ENCODE peak calls at places on chromosomes 3 and 15, in five cellular contexts. One of them, this sample, is unnamed.

GRCh38 chr3:110384601-110385000 is 687.0 kb upstream of the NECTIN3 start:
- DNase-seq in A549: no peak
- DNase-seq in tibial nerve: no peak
- DNase-seq in H1: no peak
- DNase-seq in sigmoid colon: no peak
- DNase-seq in this sample: no peak

GRCh38 chr15:25177955-25178801 is 223.4 kb downstream of the SNRPN start:
- DNase-seq in tibial nerve: peak; percentile 2
- DNase-seq in H1: peak; percentile 16
- DNase-seq in A549: no peak
- DNase-seq in sigmoid colon: peak; percentile 45
- DNase-seq in this sample: peak; percentile 2

GRCh38 chr3:114418724-114419543 is 125.1 kb downstream of the TIGIT start:
- DNase-seq in A549: peak; percentile 33
- DNase-seq in H1: no peak
- DNase-seq in tibial nerve: peak; percentile 39
- DNase-seq in sigmoid colon: no peak
- DNase-seq in this sample: no peak

GRCh38 chr15:55775316-55775715 is 32.4 kb upstream of the PRTG start:
- DNase-seq in tibial nerve: no peak
- DNase-seq in sigmoid colon: no peak
- DNase-seq in H1: no peak
- DNase-seq in A549: no peak
- DNase-seq in this sample: no peak

GRCh38 chr15:29457729-29458128 is 188.1 kb upstream of the NSMCE3 start:
- DNase-seq in tibial nerve: no peak
- DNase-seq in H1: no peak
- DNase-seq in sigmoid colon: no peak
- DNase-seq in A549: no peak
- DNase-seq in this sample: no peak

GRCh38 chr15:62477929-62478328 is 312.8 kb upstream of the C2CD4B start:
- DNase-seq in tibial nerve: no peak
- DNase-seq in sigmoid colon: no peak
- DNase-seq in H1: no peak
- DNase-seq in A549: no peak
- DNase-seq in this sample: no peak

GRCh38 chr3:27641888-27642601 is 80.1 kb downstream of the EOMES start:
- DNase-seq in tibial nerve: no peak
- DNase-seq in A549: no peak
- DNase-seq in sigmoid colon: no peak
- DNase-seq in H1: no peak
- DNase-seq in this sample: no peak

GRCh38 chr3:127831723-127832172 is 9.4 kb upstream of the MGLL start:
- DNase-seq in A549: no peak
- DNase-seq in sigmoid colon: no peak
- DNase-seq in tibial nerve: no peak
- DNase-seq in H1: peak; percentile 82
- DNase-seq in this sample: peak; percentile 74

GRCh38 chr3:180282386-180282785 is 245.6 kb upstream of the PEX5L start:
- DNase-seq in A549: no peak
- DNase-seq in tibial nerve: no peak
- DNase-seq in sigmoid colon: no peak
- DNase-seq in H1: no peak
- DNase-seq in this sample: no peak

GRCh38 chr3:12246758-12247157 is 42.1 kb upstream of the PPARG start:
- DNase-seq in sigmoid colon: no peak
- DNase-seq in A549: no peak
- DNase-seq in tibial nerve: no peak
- DNase-seq in H1: no peak
- DNase-seq in this sample: no peak

GRCh38 chr3:165939141-165939540 is 101.9 kb upstream of the BCHE start:
- DNase-seq in H1: no peak
- DNase-seq in tibial nerve: no peak
- DNase-seq in sigmoid colon: no peak
- DNase-seq in A549: no peak
- DNase-seq in this sample: no peak

GRCh38 chr3:20060924-20061323 is 20.7 kb downstream of the KAT2B start:
- DNase-seq in tibial nerve: no peak
- DNase-seq in H1: no peak
- DNase-seq in A549: no peak
- DNase-seq in sigmoid colon: no peak
- DNase-seq in this sample: no peak

GRCh38 chr3:196969001-196969659 is 497 bp upstream of the PIGZ start:
- DNase-seq in A549: no peak
- DNase-seq in sigmoid colon: no peak
- DNase-seq in tibial nerve: no peak
- DNase-seq in H1: no peak
- DNase-seq in this sample: peak; percentile 43

GRCh38 chr15:77944002-77944867 is 133.3 kb downstream of the TBC1D2B start:
- DNase-seq in tibial nerve: peak; percentile 80
- DNase-seq in A549: no peak
- DNase-seq in sigmoid colon: peak; percentile 93
- DNase-seq in H1: peak; percentile 81
- DNase-seq in this sample: peak; percentile 88

GRCh38 chr3:11228041-11228440 is 44.2 kb upstream of the ATG7 start:
- DNase-seq in tibial nerve: no peak
- DNase-seq in sigmoid colon: no peak
- DNase-seq in A549: no peak
- DNase-seq in H1: no peak
- DNase-seq in this sample: no peak

GRCh38 chr3:36525115-36525711 is 144.9 kb downstream of the STAC start:
- DNase-seq in tibial nerve: no peak
- DNase-seq in sigmoid colon: no peak
- DNase-seq in A549: peak; percentile 12
- DNase-seq in H1: no peak
- DNase-seq in this sample: no peak

GRCh38 chr15:70016511-70016994 is 81.2 kb downstream of the TLE3 start:
- DNase-seq in sigmoid colon: no peak
- DNase-seq in A549: no peak
- DNase-seq in H1: no peak
- DNase-seq in tibial nerve: no peak
- DNase-seq in this sample: peak; percentile 38

GRCh38 chr15:55991841-55992768 is 1.3 kb downstream of the NEDD4 start:
- DNase-seq in A549: no peak
- DNase-seq in sigmoid colon: no peak
- DNase-seq in H1: no peak
- DNase-seq in tibial nerve: no peak
- DNase-seq in this sample: no peak

GRCh38 chr15:31353931-31354330 is 27.3 kb downstream of the KLF13 start:
- DNase-seq in A549: no peak
- DNase-seq in H1: no peak
- DNase-seq in sigmoid colon: no peak
- DNase-seq in tibial nerve: no peak
- DNase-seq in this sample: no peak

GRCh38 chr3:153641321-153641720 is 479.3 kb downstream of the RAP2B start:
- DNase-seq in A549: no peak
- DNase-seq in H1: peak; percentile 45
- DNase-seq in sigmoid colon: no peak
- DNase-seq in tibial nerve: no peak
- DNase-seq in this sample: no peak

GRCh38 chr3:187957209-187957981 is 196.6 kb upstream of the LPP start:
- DNase-seq in tibial nerve: no peak
- DNase-seq in A549: no peak
- DNase-seq in H1: no peak
- DNase-seq in sigmoid colon: no peak
- DNase-seq in this sample: peak; percentile 35

GRCh38 chr3:94036909-94037507 is 8.6 kb upstream of the STX19 start:
- DNase-seq in sigmoid colon: no peak
- DNase-seq in A549: peak; percentile 34
- DNase-seq in tibial nerve: no peak
- DNase-seq in H1: no peak
- DNase-seq in this sample: no peak

GRCh38 chr3:65779393-65779792 is 259.3 kb downstream of the MAGI1 start:
- DNase-seq in tibial nerve: no peak
- DNase-seq in H1: no peak
- DNase-seq in sigmoid colon: no peak
- DNase-seq in A549: no peak
- DNase-seq in this sample: no peak

GRCh38 chr3:149615731-149616221 is 42.0 kb downstream of the WWTR1 start:
- DNase-seq in tibial nerve: no peak
- DNase-seq in sigmoid colon: no peak
- DNase-seq in H1: no peak
- DNase-seq in A549: no peak
- DNase-seq in this sample: no peak

DNA sequence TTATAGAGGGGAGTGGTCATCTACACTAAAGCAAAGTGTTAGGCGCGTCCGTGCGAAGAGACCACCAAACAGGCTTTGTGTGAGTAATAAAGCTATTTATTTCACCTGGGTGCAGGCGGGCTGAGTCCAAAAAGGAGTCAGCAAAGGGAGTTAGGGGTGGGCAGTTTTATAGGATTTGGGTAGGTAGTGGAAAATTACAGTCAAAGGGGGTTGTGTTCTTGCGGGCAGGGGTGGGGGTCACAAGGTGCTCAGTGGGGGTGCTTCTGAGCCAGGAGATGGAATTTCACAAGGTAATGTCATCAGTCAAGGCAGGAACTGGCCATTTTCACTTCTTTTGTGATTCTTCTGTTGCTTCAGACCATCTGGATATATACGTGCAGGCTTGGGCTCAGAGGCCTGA is 47.1 kb downstream of the OIP5 start:
- DNase-seq in sigmoid colon: no peak
- DNase-seq in tibial nerve: no peak
- DNase-seq in H1: no peak
- DNase-seq in A549: no peak
- DNase-seq in this sample: no peak
- H3K4me3 ChIP-seq in sigmoid colon: peak overlapping the region; percentile 95
- H3K4me3 ChIP-seq in tibial nerve: peak overlapping the region; percentile 95
- H3K4me3 ChIP-seq in H1: peak overlapping the region; percentile 86
- H3K4me3 ChIP-seq in A549: peak overlapping the region; percentile 88
- H3K4me3 ChIP-seq in this sample: peak overlapping the region; percentile 82

DNA sequence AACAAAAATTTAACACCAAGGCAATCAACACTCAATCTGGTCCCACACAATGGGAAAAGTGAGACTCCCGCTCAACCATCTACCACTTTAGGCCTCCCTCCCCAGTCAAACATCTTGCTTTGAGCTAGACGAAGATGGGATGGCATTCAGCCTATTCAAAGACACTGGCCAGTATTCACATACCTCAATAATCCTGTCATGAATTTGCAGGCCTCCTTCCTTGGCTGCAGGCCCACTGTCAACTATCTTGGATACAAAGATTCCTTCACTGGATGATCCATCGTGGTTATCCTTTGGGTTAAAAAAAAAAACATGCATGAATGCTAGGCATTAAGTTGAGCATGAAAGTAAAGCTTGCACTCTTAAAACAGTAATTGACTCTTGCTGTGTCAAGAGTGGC is 22.6 kb downstream of the PDZRN3 start:
- DNase-seq in sigmoid colon: no peak
- DNase-seq in tibial nerve: no peak
- DNase-seq in H1: no peak
- DNase-seq in A549: no peak
- DNase-seq in this sample: no peak
- TF ChIP-seq EP300 in sigmoid colon: no peak
- TF ChIP-seq EP300 in tibial nerve: no peak
- TF ChIP-seq EP300 in H1: no peak
- TF ChIP-seq EP300 in A549: no peak
- TF ChIP-seq EP300 in this sample: no peak

GRCh38 chr3:9866639-9867038 is 13.4 kb downstream of the CIDEC start:
- DNase-seq in A549: no peak
- DNase-seq in tibial nerve: no peak
- DNase-seq in sigmoid colon: peak; percentile 94
- DNase-seq in H1: no peak
- DNase-seq in this sample: peak; percentile 41
- H3K27ac ChIP-seq in A549: peak overlapping the region; percentile 7
- H3K27ac ChIP-seq in tibial nerve: peak overlapping the region; percentile 89
- H3K27ac ChIP-seq in sigmoid colon: peak overlapping the region; percentile 91
- H3K27ac ChIP-seq in H1: no peak overlapping the region
- H3K27ac ChIP-seq in this sample: peak overlapping the region; percentile 79

GRCh38 chr3:1696654-1697275 is 401.9 kb upstream of the CNTN4 start:
- DNase-seq in A549: no peak
- DNase-seq in sigmoid colon: no peak
- DNase-seq in tibial nerve: no peak
- DNase-seq in H1: no peak
- DNase-seq in this sample: no peak

GRCh38 chr3:1692428-1692827 is 406.2 kb upstream of the CNTN4 start:
- DNase-seq in H1: no peak
- DNase-seq in sigmoid colon: no peak
- DNase-seq in A549: no peak
- DNase-seq in tibial nerve: no peak
- DNase-seq in this sample: no peak

GRCh38 chr3:1693145-1693544 is 405.5 kb upstream of the CNTN4 start:
- DNase-seq in sigmoid colon: no peak
- DNase-seq in A549: no peak
- DNase-seq in H1: no peak
- DNase-seq in tibial nerve: no peak
- DNase-seq in this sample: no peak
- H3K4me3 ChIP-seq in sigmoid colon: no peak overlapping the region
- H3K4me3 ChIP-seq in A549: no peak overlapping the region
- H3K4me3 ChIP-seq in H1: no peak overlapping the region
- H3K4me3 ChIP-seq in tibial nerve: no peak overlapping the region
- H3K4me3 ChIP-seq in this sample: no peak overlapping the region

GRCh38 chr3:134485620-134486576 is at the start of the genes ANAPC13 and CEP63:
- DNase-seq in sigmoid colon: peak; percentile 98
- DNase-seq in H1: peak; percentile 86
- DNase-seq in tibial nerve: peak; percentile 95
- DNase-seq in A549: peak; percentile 87
- DNase-seq in this sample: peak; percentile 95
- TF ChIP-seq EP300 in sigmoid colon: no peak
- TF ChIP-seq EP300 in H1: peak; percentile 81
- TF ChIP-seq EP300 in tibial nerve: peak; percentile 88
- TF ChIP-seq EP300 in A549: no peak
- TF ChIP-seq EP300 in this sample: no peak

DNA sequence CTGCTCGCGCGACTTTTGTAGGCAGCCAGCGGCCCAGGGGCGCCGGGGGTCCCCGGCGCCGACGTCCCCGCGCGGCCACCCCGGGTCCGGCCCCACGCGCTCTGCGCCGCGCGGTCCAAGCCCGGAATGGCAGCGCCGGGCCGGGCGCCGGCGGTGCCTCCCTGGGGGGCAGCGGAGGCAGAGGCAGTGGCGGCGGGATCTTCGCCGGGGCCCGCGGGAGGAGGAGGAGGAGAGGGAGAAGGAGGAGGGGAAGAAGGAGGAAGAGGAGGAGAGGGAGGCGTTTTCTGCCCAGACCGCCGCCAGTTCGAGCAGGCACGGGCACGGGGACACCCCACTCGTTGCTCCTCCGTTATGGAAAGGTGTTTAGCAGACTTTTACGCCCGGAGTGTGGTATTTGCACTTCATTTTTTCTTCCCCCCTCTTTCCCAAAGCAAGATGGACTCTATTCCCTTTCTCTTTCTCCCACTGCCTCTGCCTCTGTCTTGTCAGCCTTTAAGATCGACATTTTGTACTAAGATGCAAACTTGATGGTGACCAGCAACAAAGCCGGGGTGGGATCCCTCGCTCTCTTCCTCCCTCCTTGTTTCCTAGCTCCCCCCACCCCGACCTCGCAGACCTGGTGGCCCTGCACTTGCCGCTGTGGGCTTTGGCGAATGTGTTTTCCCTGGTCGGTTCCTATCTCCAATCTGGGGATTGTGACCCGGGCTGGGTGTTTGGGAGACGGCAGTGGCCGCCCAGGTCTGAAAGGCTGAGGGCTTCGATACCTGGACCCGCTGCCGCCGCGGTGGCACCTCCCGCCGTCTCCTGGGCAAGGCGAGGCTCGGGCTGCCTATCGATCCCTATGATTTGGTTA is 2.6 kb downstream of the BBX start:
- DNase-seq in tibial nerve: peak; percentile 30
- DNase-seq in H1: peak; percentile 61
- DNase-seq in sigmoid colon: peak; percentile 70
- DNase-seq in A549: no peak
- DNase-seq in this sample: peak; percentile 23
- H3K27ac ChIP-seq in tibial nerve: peak overlapping the region; percentile 98
- H3K27ac ChIP-seq in H1: no peak overlapping the region
- H3K27ac ChIP-seq in sigmoid colon: peak overlapping the region; percentile 98
- H3K27ac ChIP-seq in A549: peak overlapping the region; percentile 93
- H3K27ac ChIP-seq in this sample: peak overlapping the region; percentile 99